ENCODE peak calls at places on chromosomes 12 and 14, in four cellular contexts. One of them, this sample, is unnamed.

GRCh38 chr14:76720382-76720813 is 40.9 kb upstream of the VASH1 start:
- DNase-seq in HEK293T: peak; percentile 30
- DNase-seq in cardiac muscle cell: peak; percentile 81
- DNase-seq in K562: no peak
- DNase-seq in this sample: peak; percentile 49

GRCh38 chr12:24109381-24110039 is 160.0 kb upstream of the SOX5 start:
- DNase-seq in cardiac muscle cell: peak; percentile 19
- DNase-seq in K562: no peak
- DNase-seq in HEK293T: peak; percentile 14
- DNase-seq in this sample: no peak

GRCh38 chr12:56081393-56082347 is 1.7 kb downstream of the ERBB3 start:
- DNase-seq in K562: peak; percentile 2
- DNase-seq in HEK293T: no peak
- DNase-seq in cardiac muscle cell: peak; percentile 25
- DNase-seq in this sample: no peak

GRCh38 chr12:1093166-1093751 is 102.2 kb downstream of the ERC1 start:
- DNase-seq in HEK293T: peak; percentile 36
- DNase-seq in cardiac muscle cell: peak; percentile 67
- DNase-seq in K562: peak; percentile 12
- DNase-seq in this sample: peak; percentile 16

GRCh38 chr12:65464930-65465329 is 186.4 kb downstream of the MSRB3 start:
- DNase-seq in HEK293T: no peak
- DNase-seq in K562: no peak
- DNase-seq in cardiac muscle cell: no peak
- DNase-seq in this sample: no peak

GRCh38 chr14:30209136-30209535 is 281.5 kb upstream of the PRKD1 start:
- DNase-seq in HEK293T: no peak
- DNase-seq in cardiac muscle cell: no peak
- DNase-seq in K562: no peak
- DNase-seq in this sample: no peak

GRCh38 chr12:67966560-67966959 is 22.7 kb upstream of the IFNG-AS1 start:
- DNase-seq in HEK293T: no peak
- DNase-seq in K562: no peak
- DNase-seq in cardiac muscle cell: no peak
- DNase-seq in this sample: no peak

GRCh38 chr12:106245767-106246166 is 2.1 kb downstream of the CKAP4 start:
- DNase-seq in cardiac muscle cell: no peak
- DNase-seq in HEK293T: no peak
- DNase-seq in K562: no peak
- DNase-seq in this sample: no peak

GRCh38 chr12:112169086-112169872 is 43.9 kb downstream of the TRAFD1 start:
- DNase-seq in K562: no peak
- DNase-seq in HEK293T: no peak
- DNase-seq in cardiac muscle cell: no peak
- DNase-seq in this sample: no peak

This sample was measured in nephron progenitor cell.